ENCODE peak calls at places on chromosomes 3 and 15, in nine cellular contexts. B, E, N, I, V, T, C, Z and O are unnamed samples.
A peak's percentile ranks its signal among the peaks of the same experiment; 100 is the strongest.

GRCh38 chr3:197022405-197023231 is 7.0 kb downstream of the MELTF start:
- DNase-seq in B (no peak), E (no peak), N (no peak), I (no peak), V (no peak), T (no peak), C (no peak), Z (no peak), O (no peak)

GRCh38 chr3:49021813-49022720 is at the start of gene NDUFAF3:
- DNase-seq in B (peak; percentile 96), E (peak; percentile 95), N (peak; percentile 90), I (peak; percentile 93), V (peak; percentile 96), T (peak; percentile 96), C (peak; percentile 84), Z (peak; percentile 95), O (peak; percentile 88)

GRCh38 chr3:32334675-32335074 is 57.0 kb upstream of the CMTM7 start:
- DNase-seq in B (no peak), E (no peak), N (no peak), I (peak; percentile 65), V (no peak), T (no peak), C (no peak), Z (no peak), O (no peak)

GRCh38 chr3:141740349-141740748 is 2.3 kb downstream of the RNF7 start:
- DNase-seq in B (no peak), E (no peak), N (no peak), I (no peak), V (no peak), T (no peak), C (no peak), Z (no peak), O (peak; percentile 90)

GRCh38 chr3:87694678-87695077 is 364.1 kb downstream of the CGGBP1 start:
- DNase-seq in B (no peak), E (no peak), N (no peak), I (no peak), V (no peak), T (no peak), C (no peak), Z (no peak), O (no peak)

GRCh38 chr3:14266361-14266760 is 87.7 kb downstream of the LSM3 start:
- DNase-seq in B (peak; percentile 89), E (peak; percentile 63), N (peak; percentile 87), I (no peak), V (no peak), T (no peak), C (no peak), Z (no peak), O (no peak)

GRCh38 chr3:11115548-11115947 is 38.7 kb upstream of the HRH1 start:
- DNase-seq in B (no peak), E (no peak), N (no peak), I (no peak), V (no peak), T (no peak), C (no peak), Z (no peak), O (no peak)

GRCh38 chr15:91142097-91142744 is 42.2 kb downstream of the SV2B start:
- DNase-seq in B (peak; percentile 1), E (no peak), N (no peak), I (peak; percentile 19), V (peak; percentile 32), T (no peak), C (no peak), Z (no peak), O (peak; percentile 2)

GRCh38 chr3:16616083-16616482 is 10.9 kb upstream of the DAZL start:
- DNase-seq in B (no peak), E (no peak), N (no peak), I (no peak), V (no peak), T (no peak), C (no peak), Z (no peak), O (no peak)

GRCh38 chr15:74383695-74384565 is 16.5 kb upstream of the CYP11A1 start:
- DNase-seq in B (peak; percentile 22), E (peak; percentile 21), N (peak; percentile 30), I (peak; percentile 75), V (peak; percentile 89), T (no peak), C (no peak), Z (no peak), O (peak; percentile 30)

GRCh38 chr3:32873491-32874130 is 55.8 kb downstream of the TRIM71 start:
- DNase-seq in B (no peak), E (no peak), N (no peak), I (no peak), V (no peak), T (no peak), C (no peak), Z (no peak), O (peak; percentile 21)

GRCh38 chr3:51718547-51719412 is 11.9 kb downstream of the GRM2 start:
- DNase-seq in B (peak; percentile 55), E (peak; percentile 66), N (no peak), I (peak; percentile 83), V (peak; percentile 86), T (peak; percentile 63), C (peak; percentile 64), Z (peak; percentile 59), O (peak; percentile 75)

GRCh38 chr15:41258706-41259471 is 27.8 kb downstream of the CHP1 start:
- DNase-seq in B (peak; percentile 62), E (no peak), N (no peak), I (no peak), V (no peak), T (no peak), C (no peak), Z (peak; percentile 52), O (peak; percentile 58)
- H3K4me1 ChIP-seq in B (peaks cover 19% of the 10 kb centered on the region), E (peaks cover 23% of the 10 kb centered on the region), N (no peaks in the 10 kb centered on the region), I (no peaks in the 10 kb centered on the region), V (peaks cover 10% of the 10 kb centered on the region), T (no peaks in the 10 kb centered on the region), C (no peaks in the 10 kb centered on the region), Z (peaks cover 45% of the 10 kb centered on the region), O (peaks cover 2% of the 10 kb centered on the region)

GRCh38 chr15:45644437-45644836 is 9.6 kb downstream of the SQOR start:
- DNase-seq in B (no peak), E (no peak), N (no peak), I (no peak), V (no peak), T (no peak), C (no peak), Z (no peak), O (no peak)
- H3K27ac ChIP-seq in B (no peak overlapping the region), E (no peak overlapping the region), N (no peak overlapping the region), I (no peak overlapping the region), V (no peak overlapping the region), T (no peak overlapping the region), C (no peak overlapping the region), Z (no peak overlapping the region), O (no peak overlapping the region)

GRCh38 chr3:18012464-18012863 is 270.0 kb upstream of the TBC1D5 start:
- DNase-seq in B (no peak), E (no peak), N (no peak), I (no peak), V (no peak), T (no peak), C (no peak), Z (no peak), O (no peak)
- H3K9me3 ChIP-seq in B (no peaks in the 10 kb centered on the region), E (no peaks in the 10 kb centered on the region), N (no peaks in the 10 kb centered on the region), I (no peaks in the 10 kb centered on the region), V (no peaks in the 10 kb centered on the region), T (no peaks in the 10 kb centered on the region), C (no peaks in the 10 kb centered on the region), Z (no peaks in the 10 kb centered on the region), O (no peaks in the 10 kb centered on the region)

GRCh38 chr15:56987286-56987685 is 68.8 kb downstream of the TCF12 start:
- DNase-seq in B (no peak), E (no peak), N (no peak), I (no peak), V (no peak), T (no peak), C (no peak), Z (no peak), O (no peak)

GRCh38 chr15:56982987-56983386 is 64.5 kb downstream of the TCF12 start:
- DNase-seq in B (no peak), E (no peak), N (no peak), I (no peak), V (no peak), T (no peak), C (no peak), Z (no peak), O (peak; percentile 52)

GRCh38 chr15:56984681-56985515 is 66.5 kb downstream of the TCF12 start:
- DNase-seq in B (peak; percentile 45), E (no peak), N (no peak), I (no peak), V (no peak), T (no peak), C (no peak), Z (no peak), O (no peak)

GRCh38 chr15:56988219-56988618 is 69.8 kb downstream of the TCF12 start:
- DNase-seq in B (no peak), E (no peak), N (no peak), I (no peak), V (no peak), T (no peak), C (no peak), Z (no peak), O (no peak)

GRCh38 chr15:56985871-56986270 is 67.4 kb downstream of the TCF12 start:
- DNase-seq in B (no peak), E (no peak), N (no peak), I (no peak), V (no peak), T (no peak), C (no peak), Z (no peak), O (no peak)
- H3K4me1 ChIP-seq in B (peaks cover 26% of the 10 kb centered on the region), E (peaks cover 58% of the 10 kb centered on the region), N (peaks cover 5% of the 10 kb centered on the region), I (peaks cover 22% of the 10 kb centered on the region), V (no peaks in the 10 kb centered on the region), T (peaks cover 4% of the 10 kb centered on the region), C (no peaks in the 10 kb centered on the region), Z (peaks cover 18% of the 10 kb centered on the region), O (no peaks in the 10 kb centered on the region)

DNA sequence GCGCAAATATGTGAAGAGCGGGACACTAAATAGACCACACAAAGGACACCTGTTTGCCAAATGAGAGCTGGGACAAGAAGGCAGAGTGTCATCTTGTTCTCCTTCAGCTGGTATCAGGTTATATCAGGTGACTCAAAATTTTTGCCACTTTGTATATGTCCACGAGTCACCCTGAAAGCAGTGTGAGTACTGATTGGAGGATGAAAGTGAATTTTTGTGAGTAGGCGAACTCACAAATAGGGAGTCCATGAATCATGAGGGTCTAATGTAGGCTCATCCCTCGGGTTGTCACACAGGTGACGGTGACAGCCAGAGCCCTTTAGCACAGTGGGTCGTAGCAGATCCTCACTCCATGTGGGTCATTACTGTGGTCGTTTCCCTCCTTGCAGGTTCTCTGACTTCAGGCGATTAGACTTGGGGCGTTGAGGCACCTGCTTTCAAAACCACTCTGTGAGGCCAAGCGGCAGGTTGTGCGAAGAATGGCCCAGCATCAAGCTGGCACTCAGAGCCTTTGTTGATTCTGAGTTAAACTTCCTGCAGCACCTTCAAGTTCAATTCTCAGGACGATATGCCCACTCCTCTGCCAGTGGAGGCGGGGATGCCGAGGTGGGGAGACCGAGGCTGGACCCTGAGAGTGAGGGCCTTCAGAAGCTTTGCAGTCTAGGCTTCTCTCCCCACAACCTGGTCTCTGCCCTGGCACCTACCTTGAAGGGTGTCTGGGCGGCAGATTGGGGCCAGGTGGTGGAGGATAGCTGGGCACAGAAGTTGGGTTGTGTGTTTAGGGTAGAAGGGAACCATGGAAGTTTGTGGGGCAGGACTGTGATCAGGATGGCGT is 173.8 kb downstream of the SMAD6 start:
- DNase-seq in B (no peak), E (no peak), N (no peak), I (no peak), V (no peak), T (no peak), C (no peak), Z (no peak), O (no peak)
- H3K27ac ChIP-seq in B (no peak overlapping the region), E (no peak overlapping the region), N (no peak overlapping the region), I (no peak overlapping the region), V (no peak overlapping the region), T (no peak overlapping the region), C (no peak overlapping the region), Z (no peak overlapping the region), O (no peak overlapping the region)